ENCODE peak calls at places on chromosomes 7 and 10, in four cellular contexts. D is iris pigment epithelial cell, L is WTC11, O is T-cell. F is an unnamed sample.

GRCh38 chr10:93384006-93384405 is 98.1 kb downstream of the MYOF start:
- DNase-seq in D (peak; percentile 33), L (no peak), O (no peak), F (no peak)

GRCh38 chr7:43693687-43694398 is 35.5 kb downstream of the COA1 start:
- DNase-seq in D (peak; percentile 73), L (no peak), O (no peak), F (no peak)

GRCh38 chr7:40760293-40760964 is 625.6 kb downstream of the SUGCT start:
- DNase-seq in D (peak; percentile 15), L (no peak), O (no peak), F (no peak)

GRCh38 chr10:114412907-114413386 is 8.6 kb upstream of the AFAP1L2 start:
- DNase-seq in D (no peak), L (no peak), O (no peak), F (no peak)

GRCh38 chr10:11042375-11042774 is 24.7 kb downstream of the CELF2 start:
- DNase-seq in D (peak; percentile 23), L (no peak), O (no peak), F (no peak)

GRCh38 chr10:110566472-110567200 is 859 bp upstream of the SMC3 start:
- DNase-seq in D (no peak), L (no peak), O (no peak), F (no peak)

GRCh38 chr7:26332698-26333097 is 41.0 kb downstream of the SNX10 start:
- DNase-seq in D (no peak), L (no peak), O (no peak), F (no peak)

GRCh38 chr10:62724465-62724864 is 80.1 kb upstream of the ADO start:
- DNase-seq in D (no peak), L (peak; percentile 15), O (no peak), F (no peak)

GRCh38 chr10:11861341-11861740 is 38.2 kb downstream of the PROSER2 start:
- DNase-seq in D (no peak), L (no peak), O (no peak), F (no peak)

GRCh38 chr7:2231992-2232765 is 566 bp downstream of the MAD1L1 start:
- DNase-seq in D (peak; percentile 17), L (peak; percentile 32), O (no peak), F (peak; percentile 28)

GRCh38 chr7:43199761-43200160 is 87.3 kb downstream of the HECW1 start:
- DNase-seq in D (peak; percentile 43), L (no peak), O (no peak), F (no peak)

GRCh38 chr10:16521311-16522016 is at the start of gene C1QL3:
- DNase-seq in D (peak; percentile 51), L (peak; percentile 60), O (no peak), F (no peak)

GRCh38 chr10:3494879-3495230 is 290.2 kb downstream of the KLF6 start:
- DNase-seq in D (no peak), L (no peak), O (no peak), F (no peak)

GRCh38 chr10:112613620-112614019 is 166.6 kb downstream of the VTI1A start:
- DNase-seq in D (no peak), L (no peak), O (no peak), F (no peak)

GRCh38 chr10:73262105-73262730 is 9.8 kb upstream of the MRPS16 start:
- DNase-seq in D (peak; percentile 77), L (no peak), O (no peak), F (no peak)

GRCh38 chr10:104350146-104350635 is 3.4 kb upstream of the CFAP58 start:
- DNase-seq in D (peak; percentile 81), L (no peak), O (no peak), F (no peak)

GRCh38 chr7:85176197-85176596 is 10.7 kb downstream of the SEMA3D start:
- DNase-seq in D (peak; percentile 21), L (no peak), O (no peak), F (no peak)

GRCh38 chr10:113096111-113097045 is 146.3 kb downstream of the TCF7L2 start:
- DNase-seq in D (no peak), L (no peak), O (no peak), F (no peak)

GRCh38 chr7:100053201-100053600 is 3.6 kb downstream of the ZSCAN21 start:
- DNase-seq in D (peak; percentile 59), L (no peak), O (peak; percentile 2), F (peak; percentile 18)

GRCh38 chr10:109743141-109744120 is 179.9 kb downstream of the XPNPEP1 start:
- DNase-seq in D (no peak), L (no peak), O (no peak), F (no peak)

GRCh38 chr7:156459067-156459466 is 181.5 kb upstream of the RNF32 start:
- DNase-seq in D (no peak), L (no peak), O (no peak), F (no peak)

GRCh38 chr10:84264611-84265141 is 19.8 kb downstream of the RGR start:
- DNase-seq in D (peak; percentile 53), L (peak; percentile 84), O (peak; percentile 72), F (peak; percentile 60)

GRCh38 chr10:60040003-60040662 is 133.8 kb upstream of the CCDC6 start:
- DNase-seq in D (no peak), L (no peak), O (no peak), F (no peak)

GRCh38 chr7:124791426-124791825 is 25.8 kb upstream of the GPR37 start:
- DNase-seq in D (no peak), L (no peak), O (no peak), F (no peak)

GRCh38 chr7:137454169-137455166 is 110.9 kb upstream of the PTN start:
- DNase-seq in D (peak; percentile 60), L (no peak), O (no peak), F (no peak)